ENCODE peak calls at places on chromosomes 3 and 15, in four cellular contexts. One of them, this sample, is unnamed.
A peak's percentile ranks its signal among the peaks of the same experiment; 100 is the strongest.

GRCh38 chr3:12155833-12156232 is 2.9 kb downstream of the TIMP4 start:
- DNase-seq in HTR-8/SVneo: peak; percentile 53
- DNase-seq in astrocyte of the spinal cord: peak; percentile 74
- DNase-seq in activated T-helper 1 cell treated with anti-CD3 and anti-CD28 coated beads, Interleukin-2, amount 50 U/mL, for 16 hours: no peak
- DNase-seq in this sample: peak; percentile 62

GRCh38 chr15:69319384-69320375 is 21.0 kb downstream of the PAQR5 start:
- DNase-seq in HTR-8/SVneo: no peak
- DNase-seq in activated T-helper 1 cell treated with anti-CD3 and anti-CD28 coated beads, Interleukin-2, amount 50 U/mL, for 16 hours: no peak
- DNase-seq in astrocyte of the spinal cord: no peak
- DNase-seq in this sample: no peak

GRCh38 chr3:140420621-140421357 is 257.1 kb upstream of the TRIM42 start:
- DNase-seq in HTR-8/SVneo: peak; percentile 10
- DNase-seq in activated T-helper 1 cell treated with anti-CD3 and anti-CD28 coated beads, Interleukin-2, amount 50 U/mL, for 16 hours: no peak
- DNase-seq in astrocyte of the spinal cord: peak; percentile 44
- DNase-seq in this sample: peak; percentile 48

GRCh38 chr15:43920815-43921214 is 94.0 kb downstream of the WDR76 start:
- DNase-seq in activated T-helper 1 cell treated with anti-CD3 and anti-CD28 coated beads, Interleukin-2, amount 50 U/mL, for 16 hours: no peak
- DNase-seq in astrocyte of the spinal cord: peak; percentile 74
- DNase-seq in HTR-8/SVneo: no peak
- DNase-seq in this sample: peak; percentile 81

GRCh38 chr15:74541494-74542191 is 623 bp downstream of the ARID3B start:
- DNase-seq in astrocyte of the spinal cord: peak; percentile 33
- DNase-seq in activated T-helper 1 cell treated with anti-CD3 and anti-CD28 coated beads, Interleukin-2, amount 50 U/mL, for 16 hours: peak; percentile 17
- DNase-seq in HTR-8/SVneo: no peak
- DNase-seq in this sample: peak; percentile 76

GRCh38 chr15:28955160-28955502 is 69.4 kb downstream of the APBA2 start:
- DNase-seq in astrocyte of the spinal cord: peak; percentile 86
- DNase-seq in activated T-helper 1 cell treated with anti-CD3 and anti-CD28 coated beads, Interleukin-2, amount 50 U/mL, for 16 hours: no peak
- DNase-seq in HTR-8/SVneo: peak; percentile 65
- DNase-seq in this sample: peak; percentile 82

GRCh38 chr3:129162729-129163579 is 2.1 kb upstream of the ISY1 start:
- DNase-seq in activated T-helper 1 cell treated with anti-CD3 and anti-CD28 coated beads, Interleukin-2, amount 50 U/mL, for 16 hours: no peak
- DNase-seq in HTR-8/SVneo: no peak
- DNase-seq in astrocyte of the spinal cord: no peak
- DNase-seq in this sample: peak; percentile 11

GRCh38 chr3:33911525-33912322 is 113.3 kb downstream of the PDCD6IP start:
- DNase-seq in astrocyte of the spinal cord: peak; percentile 47
- DNase-seq in HTR-8/SVneo: peak; percentile 53
- DNase-seq in activated T-helper 1 cell treated with anti-CD3 and anti-CD28 coated beads, Interleukin-2, amount 50 U/mL, for 16 hours: no peak
- DNase-seq in this sample: no peak

GRCh38 chr3:101677436-101678286 is 729 bp upstream of the ZBTB11 start:
- DNase-seq in HTR-8/SVneo: no peak
- DNase-seq in activated T-helper 1 cell treated with anti-CD3 and anti-CD28 coated beads, Interleukin-2, amount 50 U/mL, for 16 hours: no peak
- DNase-seq in astrocyte of the spinal cord: no peak
- DNase-seq in this sample: no peak

GRCh38 chr3:101867521-101867920 is 18.2 kb downstream of the NFKBIZ start:
- DNase-seq in HTR-8/SVneo: no peak
- DNase-seq in activated T-helper 1 cell treated with anti-CD3 and anti-CD28 coated beads, Interleukin-2, amount 50 U/mL, for 16 hours: no peak
- DNase-seq in astrocyte of the spinal cord: no peak
- DNase-seq in this sample: no peak

GRCh38 chr15:98823012-98823458 is 174.7 kb downstream of the IGF1R start:
- DNase-seq in astrocyte of the spinal cord: peak; percentile 92
- DNase-seq in activated T-helper 1 cell treated with anti-CD3 and anti-CD28 coated beads, Interleukin-2, amount 50 U/mL, for 16 hours: no peak
- DNase-seq in HTR-8/SVneo: peak; percentile 45
- DNase-seq in this sample: peak; percentile 90

GRCh38 chr15:30990451-30991300 is 752 bp downstream of the MTMR10 start:
- DNase-seq in astrocyte of the spinal cord: peak; percentile 37
- DNase-seq in HTR-8/SVneo: no peak
- DNase-seq in activated T-helper 1 cell treated with anti-CD3 and anti-CD28 coated beads, Interleukin-2, amount 50 U/mL, for 16 hours: no peak
- DNase-seq in this sample: no peak

GRCh38 chr15:88749699-88750098 is 53.5 kb upstream of the ACAN start:
- DNase-seq in activated T-helper 1 cell treated with anti-CD3 and anti-CD28 coated beads, Interleukin-2, amount 50 U/mL, for 16 hours: no peak
- DNase-seq in HTR-8/SVneo: no peak
- DNase-seq in astrocyte of the spinal cord: no peak
- DNase-seq in this sample: no peak

GRCh38 chr3:126654571-126655393 is at the start of gene TXNRD3:
- DNase-seq in astrocyte of the spinal cord: peak; percentile 59
- DNase-seq in activated T-helper 1 cell treated with anti-CD3 and anti-CD28 coated beads, Interleukin-2, amount 50 U/mL, for 16 hours: peak; percentile 45
- DNase-seq in HTR-8/SVneo: peak; percentile 83
- DNase-seq in this sample: peak; percentile 84

GRCh38 chr3:180804871-180805430 is 107.5 kb upstream of the FXR1 start:
- DNase-seq in astrocyte of the spinal cord: peak; percentile 55
- DNase-seq in HTR-8/SVneo: no peak
- DNase-seq in activated T-helper 1 cell treated with anti-CD3 and anti-CD28 coated beads, Interleukin-2, amount 50 U/mL, for 16 hours: no peak
- DNase-seq in this sample: peak; percentile 59

GRCh38 chr15:74396445-74397238 is 29.2 kb upstream of the CYP11A1 start:
- DNase-seq in astrocyte of the spinal cord: peak; percentile 80
- DNase-seq in activated T-helper 1 cell treated with anti-CD3 and anti-CD28 coated beads, Interleukin-2, amount 50 U/mL, for 16 hours: no peak
- DNase-seq in HTR-8/SVneo: no peak
- DNase-seq in this sample: peak; percentile 97

GRCh38 chr15:69958494-69959134 is 139.1 kb downstream of the TLE3 start:
- DNase-seq in activated T-helper 1 cell treated with anti-CD3 and anti-CD28 coated beads, Interleukin-2, amount 50 U/mL, for 16 hours: no peak
- DNase-seq in astrocyte of the spinal cord: no peak
- DNase-seq in HTR-8/SVneo: no peak
- DNase-seq in this sample: peak; percentile 26

GRCh38 chr3:78919021-78919755 is 848.6 kb downstream of the ROBO1 start:
- DNase-seq in astrocyte of the spinal cord: peak; percentile 92
- DNase-seq in activated T-helper 1 cell treated with anti-CD3 and anti-CD28 coated beads, Interleukin-2, amount 50 U/mL, for 16 hours: no peak
- DNase-seq in HTR-8/SVneo: peak; percentile 29
- DNase-seq in this sample: peak; percentile 74

GRCh38 chr15:38254065-38254883 is 1.6 kb downstream of the SPRED1 start:
- DNase-seq in astrocyte of the spinal cord: peak; percentile 71
- DNase-seq in activated T-helper 1 cell treated with anti-CD3 and anti-CD28 coated beads, Interleukin-2, amount 50 U/mL, for 16 hours: no peak
- DNase-seq in HTR-8/SVneo: no peak
- DNase-seq in this sample: peak; percentile 63

GRCh38 chr3:58880182-58880581 is 169.6 kb downstream of the CFAP20DC start:
- DNase-seq in astrocyte of the spinal cord: peak; percentile 2
- DNase-seq in activated T-helper 1 cell treated with anti-CD3 and anti-CD28 coated beads, Interleukin-2, amount 50 U/mL, for 16 hours: no peak
- DNase-seq in HTR-8/SVneo: no peak
- DNase-seq in this sample: no peak

GRCh38 chr15:98689431-98689861 is 41.1 kb downstream of the IGF1R start:
- DNase-seq in astrocyte of the spinal cord: no peak
- DNase-seq in HTR-8/SVneo: peak; percentile 41
- DNase-seq in activated T-helper 1 cell treated with anti-CD3 and anti-CD28 coated beads, Interleukin-2, amount 50 U/mL, for 16 hours: no peak
- DNase-seq in this sample: peak; percentile 33

GRCh38 chr15:57323806-57324589 is 52.3 kb upstream of the CGNL1 start:
- DNase-seq in HTR-8/SVneo: peak; percentile 88
- DNase-seq in activated T-helper 1 cell treated with anti-CD3 and anti-CD28 coated beads, Interleukin-2, amount 50 U/mL, for 16 hours: no peak
- DNase-seq in astrocyte of the spinal cord: peak; percentile 77
- DNase-seq in this sample: peak; percentile 39

GRCh38 chr3:47163023-47163989 is 607 bp downstream of the SETD2 start:
- DNase-seq in activated T-helper 1 cell treated with anti-CD3 and anti-CD28 coated beads, Interleukin-2, amount 50 U/mL, for 16 hours: peak; percentile 20
- DNase-seq in astrocyte of the spinal cord: peak; percentile 38
- DNase-seq in HTR-8/SVneo: peak; percentile 20
- DNase-seq in this sample: peak; percentile 34

GRCh38 chr15:39741258-39741657 is 41.4 kb downstream of the FSIP1 start:
- DNase-seq in HTR-8/SVneo: no peak
- DNase-seq in astrocyte of the spinal cord: no peak
- DNase-seq in activated T-helper 1 cell treated with anti-CD3 and anti-CD28 coated beads, Interleukin-2, amount 50 U/mL, for 16 hours: no peak
- DNase-seq in this sample: no peak

GRCh38 chr3:105676621-105677300 is 192.1 kb downstream of the CBLB start:
- DNase-seq in astrocyte of the spinal cord: no peak
- DNase-seq in activated T-helper 1 cell treated with anti-CD3 and anti-CD28 coated beads, Interleukin-2, amount 50 U/mL, for 16 hours: no peak
- DNase-seq in HTR-8/SVneo: no peak
- DNase-seq in this sample: no peak

GRCh38 chr3:157089455-157090221 is 70.3 kb downstream of the CCNL1 start:
- DNase-seq in activated T-helper 1 cell treated with anti-CD3 and anti-CD28 coated beads, Interleukin-2, amount 50 U/mL, for 16 hours: no peak
- DNase-seq in HTR-8/SVneo: no peak
- DNase-seq in astrocyte of the spinal cord: no peak
- DNase-seq in this sample: peak; percentile 79

GRCh38 chr15:95024388-95024787 is 793.0 kb downstream of the MCTP2 start:
- DNase-seq in astrocyte of the spinal cord: peak; percentile 50
- DNase-seq in activated T-helper 1 cell treated with anti-CD3 and anti-CD28 coated beads, Interleukin-2, amount 50 U/mL, for 16 hours: no peak
- DNase-seq in HTR-8/SVneo: peak; percentile 4
- DNase-seq in this sample: no peak

GRCh38 chr3:142930510-142930909 is 33.0 kb downstream of the PAQR9 start:
- DNase-seq in HTR-8/SVneo: no peak
- DNase-seq in astrocyte of the spinal cord: no peak
- DNase-seq in activated T-helper 1 cell treated with anti-CD3 and anti-CD28 coated beads, Interleukin-2, amount 50 U/mL, for 16 hours: no peak
- DNase-seq in this sample: no peak

GRCh38 chr3:43086460-43087165 is 19.3 kb downstream of the POMGNT2 start:
- DNase-seq in astrocyte of the spinal cord: no peak
- DNase-seq in HTR-8/SVneo: no peak
- DNase-seq in activated T-helper 1 cell treated with anti-CD3 and anti-CD28 coated beads, Interleukin-2, amount 50 U/mL, for 16 hours: no peak
- DNase-seq in this sample: no peak